ENCODE peak calls at places on chromosomes 13 and 19, in seven cellular contexts. One of them, this sample, is unnamed.

GRCh38 chr13:57813641-57814040 is 182.1 kb downstream of the PCDH17 start:
- DNase-seq in sigmoid colon: no peak
- DNase-seq in A549: no peak
- DNase-seq in K562: no peak
- DNase-seq in body of pancreas: no peak
- DNase-seq in IMR-90: no peak
- DNase-seq in heart left ventricle: no peak
- DNase-seq in this sample: no peak

GRCh38 chr13:19984430-19985218 is 26.1 kb downstream of the ZMYM2 start:
- DNase-seq in sigmoid colon: no peak
- DNase-seq in A549: peak
- DNase-seq in K562: peak
- DNase-seq in body of pancreas: no peak
- DNase-seq in IMR-90: peak
- DNase-seq in heart left ventricle: no peak
- DNase-seq in this sample: no peak

GRCh38 chr13:89899302-89900103 is 1448.0 kb upstream of the MIR17HG start:
- DNase-seq in sigmoid colon: no peak
- DNase-seq in A549: no peak
- DNase-seq in K562: no peak
- DNase-seq in body of pancreas: no peak
- DNase-seq in IMR-90: no peak
- DNase-seq in heart left ventricle: no peak
- DNase-seq in this sample: no peak

GRCh38 chr13:84528408-84529055 is 646.3 kb upstream of the SLITRK1 start:
- DNase-seq in sigmoid colon: no peak
- DNase-seq in A549: no peak
- DNase-seq in K562: no peak
- DNase-seq in body of pancreas: no peak
- DNase-seq in IMR-90: no peak
- DNase-seq in heart left ventricle: no peak
- DNase-seq in this sample: no peak

GRCh38 chr19:46404039-46404883 is 9.1 kb downstream of the CCDC8 start:
- DNase-seq in sigmoid colon: peak
- DNase-seq in A549: peak
- DNase-seq in K562: peak
- DNase-seq in body of pancreas: peak
- DNase-seq in IMR-90: peak
- DNase-seq in heart left ventricle: peak
- DNase-seq in this sample: peak

GRCh38 chr13:44523176-44524017 is 52.7 kb downstream of the TSC22D1 start:
- DNase-seq in sigmoid colon: no peak
- DNase-seq in A549: peak
- DNase-seq in K562: peak
- DNase-seq in body of pancreas: no peak
- DNase-seq in IMR-90: peak
- DNase-seq in heart left ventricle: no peak
- DNase-seq in this sample: no peak

GRCh38 chr13:46953331-46953730 is 56.5 kb upstream of the HTR2A start:
- DNase-seq in sigmoid colon: no peak
- DNase-seq in A549: no peak
- DNase-seq in K562: no peak
- DNase-seq in body of pancreas: no peak
- DNase-seq in IMR-90: no peak
- DNase-seq in heart left ventricle: no peak
- DNase-seq in this sample: no peak

GRCh38 chr19:41225238-41226052 is 6.4 kb downstream of the AXL start:
- DNase-seq in sigmoid colon: peak
- DNase-seq in A549: peak
- DNase-seq in K562: peak
- DNase-seq in body of pancreas: peak
- DNase-seq in IMR-90: peak
- DNase-seq in heart left ventricle: peak
- DNase-seq in this sample: no peak

GRCh38 chr13:96248103-96248502 is 158.2 kb downstream of the HS6ST3 start:
- DNase-seq in sigmoid colon: no peak
- DNase-seq in A549: no peak
- DNase-seq in K562: no peak
- DNase-seq in body of pancreas: no peak
- DNase-seq in IMR-90: no peak
- DNase-seq in heart left ventricle: no peak
- DNase-seq in this sample: no peak

GRCh38 chr13:69571606-69572323 is 535.9 kb upstream of the ATXN8OS start:
- DNase-seq in sigmoid colon: no peak
- DNase-seq in A549: no peak
- DNase-seq in K562: no peak
- DNase-seq in body of pancreas: no peak
- DNase-seq in IMR-90: no peak
- DNase-seq in heart left ventricle: no peak
- DNase-seq in this sample: no peak

GRCh38 chr13:27789153-27789494 is 3.2 kb upstream of the GSX1 start:
- DNase-seq in sigmoid colon: no peak
- DNase-seq in A549: no peak
- DNase-seq in K562: no peak
- DNase-seq in body of pancreas: no peak
- DNase-seq in IMR-90: no peak
- DNase-seq in heart left ventricle: no peak
- DNase-seq in this sample: no peak

GRCh38 chr13:112012004-112012704 is 54.8 kb upstream of the SOX1 start:
- DNase-seq in sigmoid colon: no peak
- DNase-seq in A549: no peak
- DNase-seq in K562: no peak
- DNase-seq in body of pancreas: no peak
- DNase-seq in IMR-90: no peak
- DNase-seq in heart left ventricle: no peak
- DNase-seq in this sample: peak

GRCh38 chr19:15378529-15379082 is 981 bp downstream of the AKAP8 start:
- DNase-seq in sigmoid colon: peak
- DNase-seq in A549: peak
- DNase-seq in K562: peak
- DNase-seq in body of pancreas: peak
- DNase-seq in IMR-90: peak
- DNase-seq in heart left ventricle: peak
- DNase-seq in this sample: peak

GRCh38 chr13:109684084-109684835 is 102.1 kb downstream of the IRS2 start:
- DNase-seq in sigmoid colon: no peak
- DNase-seq in A549: no peak
- DNase-seq in K562: no peak
- DNase-seq in body of pancreas: no peak
- DNase-seq in IMR-90: no peak
- DNase-seq in heart left ventricle: no peak
- DNase-seq in this sample: no peak

GRCh38 chr19:17658666-17659065 is 29.5 kb downstream of the UNC13A start:
- DNase-seq in sigmoid colon: no peak
- DNase-seq in A549: no peak
- DNase-seq in K562: no peak
- DNase-seq in body of pancreas: no peak
- DNase-seq in IMR-90: no peak
- DNase-seq in heart left ventricle: no peak
- DNase-seq in this sample: no peak

GRCh38 chr19:13953021-13953531 is 767 bp downstream of the DCAF15 start:
- DNase-seq in sigmoid colon: peak
- DNase-seq in A549: peak
- DNase-seq in K562: peak
- DNase-seq in body of pancreas: no peak
- DNase-seq in IMR-90: peak
- DNase-seq in heart left ventricle: peak
- DNase-seq in this sample: no peak

GRCh38 chr13:70622785-70623184 is 514.5 kb upstream of the KLHL1 start:
- DNase-seq in sigmoid colon: no peak
- DNase-seq in A549: no peak
- DNase-seq in K562: no peak
- DNase-seq in body of pancreas: no peak
- DNase-seq in IMR-90: no peak
- DNase-seq in heart left ventricle: no peak
- DNase-seq in this sample: no peak

GRCh38 chr13:76944457-76944856 is 3.9 kb upstream of the ACOD1 start:
- DNase-seq in sigmoid colon: no peak
- DNase-seq in A549: no peak
- DNase-seq in K562: no peak
- DNase-seq in body of pancreas: no peak
- DNase-seq in IMR-90: peak
- DNase-seq in heart left ventricle: no peak
- DNase-seq in this sample: no peak

GRCh38 chr13:46207828-46208227 is 3.9 kb upstream of the LRRC63 start:
- DNase-seq in sigmoid colon: no peak
- DNase-seq in A549: no peak
- DNase-seq in K562: no peak
- DNase-seq in body of pancreas: no peak
- DNase-seq in IMR-90: no peak
- DNase-seq in heart left ventricle: no peak
- DNase-seq in this sample: no peak

GRCh38 chr13:108734676-108735075 is 105.3 kb downstream of the MYO16 start:
- DNase-seq in sigmoid colon: no peak
- DNase-seq in A549: peak
- DNase-seq in K562: peak
- DNase-seq in body of pancreas: no peak
- DNase-seq in IMR-90: no peak
- DNase-seq in heart left ventricle: no peak
- DNase-seq in this sample: no peak

DNA sequence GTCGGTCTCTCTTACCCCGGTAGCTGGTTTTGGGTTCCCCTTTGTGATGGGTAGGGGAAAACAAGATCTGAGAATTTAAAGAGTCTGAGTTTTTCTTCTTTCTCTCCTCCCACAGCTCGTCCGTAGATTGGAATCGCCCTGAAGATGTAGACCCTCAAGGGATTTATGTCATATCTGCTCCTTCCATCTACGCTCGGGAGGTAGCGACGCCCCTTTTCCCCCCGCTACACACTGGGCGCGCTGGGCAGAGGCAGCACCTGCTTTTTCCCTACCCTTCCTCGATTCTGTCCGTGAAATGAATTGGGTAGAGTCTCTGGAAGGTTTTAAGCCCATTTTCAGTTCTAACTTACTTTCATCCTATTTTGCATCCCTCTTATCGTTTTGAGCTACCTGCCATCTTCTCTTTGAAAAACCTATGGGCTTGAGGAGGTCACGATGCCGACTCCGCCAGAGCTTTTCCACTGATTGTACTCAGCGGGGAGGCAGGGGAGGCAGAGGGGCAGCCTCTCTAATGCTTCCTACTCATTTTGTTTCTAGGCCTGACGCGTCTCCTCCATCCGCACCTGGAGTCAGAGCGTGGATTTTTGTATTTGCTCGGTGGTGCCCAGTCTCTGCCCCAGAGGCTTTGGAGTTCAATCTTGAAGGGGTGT is 7.1 kb upstream of the SELENOV start:
- DNase-seq in sigmoid colon: no peak
- DNase-seq in A549: no peak
- DNase-seq in K562: no peak
- DNase-seq in body of pancreas: no peak
- DNase-seq in IMR-90: no peak
- DNase-seq in heart left ventricle: no peak
- DNase-seq in this sample: no peak
- H3K4me3 ChIP-seq in sigmoid colon: peak
- H3K4me3 ChIP-seq in A549: peak
- H3K4me3 ChIP-seq in K562: peak
- H3K4me3 ChIP-seq in body of pancreas: no peak
- H3K4me3 ChIP-seq in IMR-90: peak
- H3K4me3 ChIP-seq in heart left ventricle: peak
- H3K4me3 ChIP-seq in this sample: no peak

GRCh38 chr19:12779162-12779993 is 4.0 kb upstream of the HOOK2 start:
- DNase-seq in sigmoid colon: peak
- DNase-seq in A549: no peak
- DNase-seq in K562: peak
- DNase-seq in body of pancreas: no peak
- DNase-seq in IMR-90: peak
- DNase-seq in heart left ventricle: peak
- DNase-seq in this sample: peak
- TF ChIP-seq POLR2A in sigmoid colon: no peak
- TF ChIP-seq POLR2A in A549: no peak
- TF ChIP-seq POLR2A in K562: no peak
- TF ChIP-seq POLR2A in body of pancreas: no peak
- TF ChIP-seq POLR2A in IMR-90: peak
- TF ChIP-seq POLR2A in heart left ventricle: no peak
- TF ChIP-seq POLR2A in this sample: no peak

DNA sequence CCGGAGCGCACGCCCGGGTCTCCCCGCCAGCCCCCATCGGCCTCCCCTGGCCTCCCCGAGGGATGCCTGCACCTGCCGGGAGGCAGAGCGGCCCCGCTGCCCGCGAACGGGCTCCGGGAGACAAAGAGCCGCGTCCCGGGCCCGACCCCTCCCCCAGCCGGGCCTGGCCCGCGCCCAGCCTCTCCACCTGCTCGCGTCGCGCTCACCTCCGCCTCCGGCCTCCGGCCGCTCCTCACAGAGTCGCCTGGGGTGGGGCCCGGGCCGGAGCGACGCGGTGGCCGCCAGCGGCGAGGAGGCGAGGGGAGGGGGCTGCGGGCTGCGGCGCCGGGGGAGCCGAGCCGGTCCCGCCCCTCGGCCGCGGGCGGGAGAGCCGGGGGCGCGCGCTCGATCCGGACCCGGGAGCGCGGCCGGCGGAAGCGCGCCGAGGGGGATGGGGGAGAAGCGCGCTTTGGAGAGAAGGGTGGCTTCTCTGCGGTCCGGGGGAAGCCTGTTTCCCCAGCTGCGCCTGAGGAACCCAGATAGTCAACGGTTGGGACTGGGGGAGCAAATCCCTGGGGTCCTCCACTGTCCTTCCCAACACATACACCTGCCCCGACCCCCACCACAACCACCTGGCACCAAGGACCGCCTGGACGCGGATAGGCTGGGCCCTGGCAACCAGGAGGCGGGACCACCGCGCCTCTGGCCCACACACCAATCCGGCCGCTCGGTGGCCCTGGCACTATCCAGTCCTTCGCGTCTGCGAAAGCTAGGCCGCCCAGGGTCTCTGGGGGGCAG is at the start of gene PRR36:
- DNase-seq in sigmoid colon: no peak
- DNase-seq in A549: no peak
- DNase-seq in K562: no peak
- DNase-seq in body of pancreas: peak
- DNase-seq in IMR-90: no peak
- DNase-seq in heart left ventricle: peak
- DNase-seq in this sample: no peak
- H3K4me3 ChIP-seq in sigmoid colon: peak
- H3K4me3 ChIP-seq in A549: peak
- H3K4me3 ChIP-seq in K562: peak
- H3K4me3 ChIP-seq in body of pancreas: no peak
- H3K4me3 ChIP-seq in IMR-90: peak
- H3K4me3 ChIP-seq in heart left ventricle: peak
- H3K4me3 ChIP-seq in this sample: peak

GRCh38 chr19:16586477-16586871 is 14.3 kb upstream of the SLC35E1 start:
- DNase-seq in sigmoid colon: no peak
- DNase-seq in A549: no peak
- DNase-seq in K562: no peak
- DNase-seq in body of pancreas: no peak
- DNase-seq in IMR-90: no peak
- DNase-seq in heart left ventricle: no peak
- DNase-seq in this sample: peak

GRCh38 chr19:16582486-16583261 is 10.5 kb upstream of the SLC35E1 start:
- DNase-seq in sigmoid colon: no peak
- DNase-seq in A549: no peak
- DNase-seq in K562: no peak
- DNase-seq in body of pancreas: no peak
- DNase-seq in IMR-90: no peak
- DNase-seq in heart left ventricle: no peak
- DNase-seq in this sample: no peak

GRCh38 chr19:16587031-16588023 is 15.1 kb upstream of the SLC35E1 start:
- DNase-seq in sigmoid colon: no peak
- DNase-seq in A549: no peak
- DNase-seq in K562: no peak
- DNase-seq in body of pancreas: no peak
- DNase-seq in IMR-90: peak
- DNase-seq in heart left ventricle: no peak
- DNase-seq in this sample: peak

GRCh38 chr19:16585808-16586476 is 13.7 kb upstream of the SLC35E1 start:
- DNase-seq in sigmoid colon: no peak
- DNase-seq in A549: no peak
- DNase-seq in K562: no peak
- DNase-seq in body of pancreas: no peak
- DNase-seq in IMR-90: peak
- DNase-seq in heart left ventricle: no peak
- DNase-seq in this sample: no peak

GRCh38 chr19:16584825-16585801 is 12.9 kb upstream of the SLC35E1 start:
- DNase-seq in sigmoid colon: no peak
- DNase-seq in A549: no peak
- DNase-seq in K562: peak
- DNase-seq in body of pancreas: no peak
- DNase-seq in IMR-90: no peak
- DNase-seq in heart left ventricle: no peak
- DNase-seq in this sample: no peak
- TF ChIP-seq POLR2A in sigmoid colon: no peak
- TF ChIP-seq POLR2A in A549: no peak
- TF ChIP-seq POLR2A in K562: no peak
- TF ChIP-seq POLR2A in body of pancreas: no peak
- TF ChIP-seq POLR2A in IMR-90: no peak
- TF ChIP-seq POLR2A in heart left ventricle: no peak
- TF ChIP-seq POLR2A in this sample: no peak

This sample was measured in spleen.